ENCODE peak calls at places on chromosomes 5 and 9, in four cellular contexts. C is stomach, Q is heart left ventricle, L is gastrocnemius medialis. N is an unnamed sample. For H3K4me1, the result is how much of the 10 kb centered on the place peaks cover.

GRCh38 chr5:77358566-77359205 is 133.4 kb downstream of the WDR41 start:
- DNase-seq in C (no peak), Q (no peak), L (no peak), N (no peak)

GRCh38 chr5:32044904-32045303 is 129.2 kb downstream of the GOLPH3 start:
- DNase-seq in C (no peak), Q (no peak), L (no peak), N (no peak)

GRCh38 chr5:60410427-60410826 is 289.5 kb downstream of the DEPDC1B start:
- DNase-seq in C (no peak), Q (no peak), L (no peak), N (no peak)

GRCh38 chr5:143124593-143124992 is 278.9 kb downstream of the NR3C1 start:
- DNase-seq in C (no peak), Q (no peak), L (no peak), N (no peak)

GRCh38 chr9:94011134-94011533 is 56.0 kb upstream of the BARX1 start:
- DNase-seq in C (peak), Q (no peak), L (no peak), N (no peak)

GRCh38 chr5:172003750-172004149 is 2.7 kb downstream of the FBXW11 start:
- DNase-seq in C (no peak), Q (no peak), L (no peak), N (no peak)

GRCh38 chr5:173472784-173473278 is 143.6 kb downstream of the BOD1 start:
- DNase-seq in C (no peak), Q (no peak), L (no peak), N (no peak)

GRCh38 chr5:57450991-57451876 is 31.4 kb downstream of the ACTBL2 start:
- DNase-seq in C (no peak), Q (no peak), L (no peak), N (no peak)

GRCh38 chr5:99900302-99900811 is 634.8 kb upstream of the FAM174A start:
- DNase-seq in C (no peak), Q (no peak), L (no peak), N (no peak)

GRCh38 chr9:117160254-117160653 is 254.6 kb downstream of the ASTN2 start:
- DNase-seq in C (no peak), Q (no peak), L (no peak), N (no peak)

GRCh38 chr5:68087866-68088265 is 127.7 kb upstream of the PIK3R1 start:
- DNase-seq in C (peak), Q (no peak), L (no peak), N (no peak)

GRCh38 chr5:5132896-5133295 is 7.2 kb upstream of the ADAMTS16 start:
- DNase-seq in C (no peak), Q (no peak), L (no peak), N (no peak)

GRCh38 chr5:38013107-38013506 is 173.3 kb upstream of the GDNF start:
- DNase-seq in C (no peak), Q (no peak), L (no peak), N (no peak)

GRCh38 chr9:92647671-92648446 is 22.1 kb downstream of the IPPK start:
- DNase-seq in C (peak), Q (peak), L (no peak), N (peak)

GRCh38 chr5:149264432-149265069 is 7.1 kb upstream of the AFAP1L1 start:
- DNase-seq in C (peak), Q (no peak), L (no peak), N (no peak)

GRCh38 chr9:385818-386398 is 171.2 kb downstream of the DOCK8 start:
- DNase-seq in C (peak), Q (no peak), L (no peak), N (no peak)

GRCh38 chr9:137317979-137318511 is 16.0 kb upstream of the NRARP start:
- DNase-seq in C (peak), Q (peak), L (no peak), N (no peak)

GRCh38 chr9:75904364-75904763 is 13.9 kb downstream of the PCSK5 start:
- DNase-seq in C (no peak), Q (no peak), L (no peak), N (no peak)

GRCh38 chr9:17742065-17742464 is 163.2 kb downstream of the SH3GL2 start:
- DNase-seq in C (no peak), Q (no peak), L (no peak), N (no peak)

GRCh38 chr9:137301086-137301947 is 754 bp downstream of the NRARP start:
- DNase-seq in C (peak), Q (peak), L (no peak), N (peak)

GRCh38 chr5:157546456-157547100 is 29.0 kb downstream of the ADAM19 start:
- DNase-seq in C (no peak), Q (no peak), L (no peak), N (no peak)

GRCh38 chr5:138139776-138140080 is 500 bp upstream of the NME5 start:
- DNase-seq in C (no peak), Q (no peak), L (no peak), N (no peak)

GRCh38 chr5:78597068-78597857 is 51.3 kb downstream of the LHFPL2 start:
- DNase-seq in C (no peak), Q (no peak), L (no peak), N (no peak)

GRCh38 chr5:58902305-58902704 is 319.4 kb downstream of the RAB3C start:
- DNase-seq in C (no peak), Q (no peak), L (no peak), N (no peak)

GRCh38 chr9:129803679-129804065 is 688 bp downstream of the TOR1B start:
- DNase-seq in C (no peak), Q (peak), L (no peak), N (no peak)

GRCh38 chr5:179313849-179314521 is 31.3 kb downstream of the ADAMTS2 start:
- DNase-seq in C (peak), Q (peak), L (peak), N (peak)

GRCh38 chr9:134720796-134721195 is 79.2 kb downstream of the COL5A1 start:
- DNase-seq in C (no peak), Q (no peak), L (no peak), N (no peak)

GRCh38 chr9:133740891-133741290 is 2.7 kb upstream of the SARDH start:
- DNase-seq in C (no peak), Q (no peak), L (no peak), N (peak)

GRCh38 chr9:6506571-6506970 is 93.6 kb downstream of the UHRF2 start:
- DNase-seq in C (no peak), Q (no peak), L (no peak), N (no peak)

GRCh38 chr5:181133610-181134231 is 2.8 kb upstream of the OR2V1 start:
- DNase-seq in C (peak), Q (peak), L (peak), N (peak)

GRCh38 chr5:10933141-10933540 is 172.1 kb upstream of the DAP start:
- DNase-seq in C (no peak), Q (no peak), L (no peak), N (no peak)

GRCh38 chr5:91384671-91385430 is 1.7 kb upstream of the ARRDC3 start:
- DNase-seq in C (peak), Q (no peak), L (peak), N (no peak)
- H3K4me1 ChIP-seq in C (under half), Q (under half), L (under half), N (under half)

GRCh38 chr5:1292139-1292538 is 2.7 kb downstream of the TERT start:
- DNase-seq in C (no peak), Q (peak), L (no peak), N (peak)
- TF ChIP-seq CTCF in C (no peak), Q (no peak), L (no peak), N (no peak)

GRCh38 chr9:35649431-35650340 is 1.0 kb downstream of the SIT1 start:
- DNase-seq in C (no peak), Q (no peak), L (no peak), N (peak)
- TF ChIP-seq POLR2A in C (no peak), Q (no peak), L (no peak), N (no peak)

DNA sequence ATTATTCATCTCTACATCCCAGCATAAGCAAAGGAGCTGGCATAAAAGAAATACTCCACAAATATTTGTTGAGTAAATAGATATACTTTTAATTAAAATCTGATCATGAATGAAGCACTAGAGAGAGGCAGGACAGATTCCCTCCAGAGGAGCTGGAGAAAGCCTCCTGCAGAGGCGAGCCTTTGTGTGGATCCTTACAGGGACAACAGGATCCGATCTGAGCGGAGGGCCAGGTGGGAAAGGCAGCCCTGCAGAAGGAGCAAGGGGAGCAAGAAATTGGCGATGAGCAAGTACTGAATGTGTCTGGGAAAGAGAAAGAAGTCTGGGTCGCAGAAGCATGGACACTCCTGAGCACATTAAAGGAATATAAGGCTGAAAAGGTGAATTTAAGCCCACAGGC is 69.4 kb downstream of the EBF1 start:
- DNase-seq in C (no peak), Q (no peak), L (no peak), N (no peak)
- H3K4me1 ChIP-seq in C (under half), Q (under half), L (under half), N (under half)

DNA sequence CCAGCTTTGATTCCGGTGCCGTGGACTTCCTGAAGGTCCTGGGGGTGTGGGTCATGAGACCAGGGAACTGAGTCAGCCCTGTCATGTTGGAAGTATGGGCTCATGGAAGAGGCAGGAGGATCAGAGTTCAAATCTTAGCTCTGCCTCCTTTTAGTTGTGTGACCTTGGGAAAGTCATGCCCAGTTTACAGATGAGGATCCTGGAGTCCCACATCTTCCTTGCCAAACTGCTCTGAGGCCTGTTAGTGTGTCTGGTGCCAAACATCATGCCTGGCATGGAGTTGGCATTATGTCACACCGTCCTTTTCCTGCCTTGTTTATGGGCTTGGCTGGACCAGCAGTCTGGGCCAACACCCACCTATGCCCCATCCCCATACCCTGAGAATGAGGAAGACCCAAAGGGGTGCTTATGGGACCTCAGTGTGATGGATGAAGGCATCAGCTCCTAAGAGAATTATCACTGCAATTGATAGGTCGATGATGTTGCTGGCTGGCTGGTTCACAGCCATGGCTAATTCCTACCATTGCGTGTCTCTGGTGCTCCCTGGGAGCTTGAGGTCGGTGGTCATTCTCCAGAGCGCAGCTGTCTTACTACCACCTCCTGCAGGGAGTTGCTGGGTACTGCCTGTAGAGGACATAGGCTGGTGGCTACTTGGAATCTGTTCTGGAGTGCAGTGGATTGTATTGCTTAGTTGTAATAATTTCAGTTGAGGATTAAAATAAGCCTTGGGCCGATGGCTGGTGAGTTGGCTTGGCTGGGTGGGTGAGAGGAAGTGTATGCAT is 140.5 kb upstream of the PITX1 start:
- DNase-seq in C (no peak), Q (no peak), L (no peak), N (no peak)
- TF ChIP-seq CTCF in C (no peak), Q (no peak), L (no peak), N (no peak)

DNA sequence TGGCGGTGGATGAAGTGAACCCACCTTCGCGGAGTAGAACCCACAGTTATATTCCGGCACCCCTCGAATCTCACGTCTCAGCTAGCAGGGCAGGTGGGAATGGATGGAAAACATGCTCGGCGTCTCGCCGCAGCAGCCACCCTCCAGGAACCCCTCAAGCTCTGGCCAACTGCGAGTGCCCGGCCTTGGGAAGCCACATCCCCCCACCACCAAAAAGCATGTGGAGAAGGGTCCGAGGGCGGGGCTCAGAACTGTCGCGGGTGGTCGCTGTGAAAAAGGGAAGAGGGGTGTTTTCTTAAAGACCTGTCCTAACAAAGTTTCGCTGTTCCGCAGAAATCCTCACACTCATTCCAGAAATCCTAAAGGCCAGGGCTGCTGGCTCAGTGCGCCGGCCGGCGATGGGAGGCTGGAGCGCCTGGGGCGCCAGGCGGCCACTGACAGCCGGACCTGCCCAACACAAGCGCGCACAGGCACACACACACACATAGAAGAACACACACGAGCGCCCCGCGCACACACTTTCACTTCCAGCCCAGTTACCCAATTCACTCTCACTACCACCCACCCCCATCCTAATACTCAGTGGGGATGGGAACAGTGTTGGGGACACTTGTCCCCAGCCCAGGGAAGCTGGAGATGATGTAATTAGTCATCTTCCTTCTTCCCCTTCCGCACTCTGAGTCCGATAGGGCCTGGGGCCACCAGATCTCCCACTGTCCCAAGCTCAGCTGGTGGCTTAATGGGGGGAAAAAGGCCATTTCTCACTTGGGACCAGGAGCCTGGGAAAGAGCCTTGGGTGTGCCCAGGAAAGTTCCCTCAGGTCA is 2.0 kb downstream of the EBF1 start:
- DNase-seq in C (no peak), Q (peak), L (no peak), N (no peak)
- TF ChIP-seq POLR2A in C (no peak), Q (peak), L (no peak), N (no peak)

DNA sequence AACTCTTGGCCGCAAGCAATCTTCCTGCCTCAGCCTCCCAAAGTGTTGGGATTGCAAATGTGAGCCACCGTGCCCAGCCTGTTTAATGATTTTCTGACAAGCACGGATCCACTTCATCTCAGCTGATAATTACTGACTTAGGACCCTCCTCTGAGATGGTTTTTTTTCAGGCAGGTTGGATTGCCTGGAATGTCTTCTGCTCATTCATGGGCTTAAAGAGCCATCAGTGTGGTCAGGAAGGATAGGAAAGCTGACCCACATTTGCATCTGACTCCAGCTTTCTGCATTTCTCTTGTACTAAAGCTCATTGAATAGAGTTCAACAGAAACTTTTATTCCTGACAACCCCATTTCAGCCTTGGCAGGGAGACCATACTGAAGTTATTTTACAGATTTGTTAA is 26.3 kb downstream of the ADCY2 start:
- DNase-seq in C (no peak), Q (no peak), L (no peak), N (no peak)
- H3K4me1 ChIP-seq in C (under half), Q (under half), L (half or more), N (under half)

DNA sequence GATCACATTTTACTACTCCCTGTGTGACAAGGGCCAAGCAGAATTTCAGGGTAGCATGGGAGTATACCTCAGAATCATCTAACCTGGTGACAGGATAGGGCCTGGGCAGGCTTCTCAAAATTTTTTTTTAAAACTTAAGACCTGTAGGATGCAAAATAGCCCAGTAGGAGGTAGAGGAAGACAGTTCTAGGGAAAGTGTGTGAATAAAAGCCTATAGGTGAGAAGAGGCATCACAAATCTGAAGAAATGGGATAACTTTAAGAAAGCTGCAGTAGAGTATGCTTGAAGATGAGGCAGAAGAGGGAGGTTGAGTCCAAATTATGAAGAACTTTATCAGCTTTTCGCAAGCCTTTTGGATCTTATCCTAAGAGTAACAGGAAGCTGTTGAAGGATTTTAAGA is 32.3 kb downstream of the CNTRL start:
- DNase-seq in C (no peak), Q (no peak), L (no peak), N (no peak)
- TF ChIP-seq CTCF in C (no peak), Q (no peak), L (no peak), N (peak)

N was measured in right lobe of liver.